ENCODE peak calls at places on chromosome 17, in nine cellular contexts. M is stimulated activated CD8-positive, alpha-beta memory T cell treated with anti-CD3 and anti-CD28 coated beads, Interleukin-4, amount 100 ng/mL, for 1 hour; P is WTC11; Y is stimulated activated CD4-positive, alpha-beta T cell treated with anti-CD3 and anti-CD28 coated beads, Interleukin-4, amount 100 ng/mL, for 24 hours; B is NCI-H526 treated with DMSO at 0.1 percent for 48 hours; D is CD4-positive, alpha-beta T cell; I is activated T-helper 9 cell treated with anti-CD3 and anti-CD28 coated beads, Interleukin-2, amount 50 U/mL, for 16 hours; N is SHP77; T is mammary epithelial cell. F is an unnamed sample.

GRCh38 chr17:39861235-39861634 is 2.9 kb downstream of the IKZF3 start:
- DNase-seq in M (no peak), N (no peak), Y (no peak), D (no peak), I (no peak), T (no peak), P (no peak), B (no peak), F (no peak)

GRCh38 chr17:2779545-2779944 is 16.7 kb upstream of the RAP1GAP2 start:
- DNase-seq in P (no peak), Y (no peak), M (no peak), N (no peak), D (no peak), T (no peak), B (no peak), I (no peak), F (no peak)

GRCh38 chr17:68290955-68291835 is at the start of the genes ARSG and SLC16A6:
- DNase-seq in P (peak), N (no peak), D (peak), M (peak), I (peak), B (peak), T (no peak), Y (peak), F (no peak)

GRCh38 chr17:75498726-75499213 is 16.6 kb downstream of the CASKIN2 start:
- DNase-seq in B (no peak), P (peak), M (no peak), Y (no peak), D (no peak), N (no peak), I (no peak), T (no peak), F (no peak)

GRCh38 chr17:58585554-58585953 is 71.1 kb upstream of the MTMR4 start:
- DNase-seq in D (no peak), I (no peak), B (no peak), N (no peak), P (no peak), M (no peak), T (no peak), Y (no peak), F (no peak)

GRCh38 chr17:76558210-76559095 is 18.6 kb downstream of the PRCD start:
- DNase-seq in T (no peak), B (no peak), I (no peak), N (no peak), Y (peak), M (no peak), D (no peak), P (no peak), F (no peak)

GRCh38 chr17:31293586-31293985 is 3.5 kb downstream of the OMG start:
- DNase-seq in M (no peak), T (no peak), I (no peak), N (no peak), D (no peak), P (no peak), B (no peak), Y (no peak), F (no peak)

GRCh38 chr17:8221663-8222379 is 11.4 kb upstream of the AURKB start:
- DNase-seq in D (peak), B (peak), T (peak), Y (peak), M (peak), P (peak), I (peak), N (peak), F (peak)

GRCh38 chr17:81890447-81891302 is 711 bp downstream of the ALYREF start:
- DNase-seq in T (no peak), B (no peak), P (no peak), M (no peak), N (no peak), Y (no peak), I (no peak), D (no peak), F (no peak)

GRCh38 chr17:70808596-70808995 is 639.3 kb downstream of the KCNJ2 start:
- DNase-seq in N (no peak), P (no peak), Y (no peak), M (no peak), T (peak), D (no peak), I (no peak), B (no peak), F (no peak)

GRCh38 chr17:78998311-78999055 is 11.1 kb downstream of the CANT1 start:
- DNase-seq in D (no peak), M (no peak), B (no peak), P (no peak), N (no peak), T (no peak), Y (no peak), I (no peak), F (peak)

GRCh38 chr17:66200685-66201092 is 8.8 kb upstream of the CEP112 start:
- DNase-seq in I (no peak), D (no peak), N (peak), B (peak), Y (peak), T (peak), M (no peak), P (peak), F (no peak)

GRCh38 chr17:77596491-77597420 is 361.7 kb upstream of the TNRC6C start:
- DNase-seq in N (no peak), B (no peak), T (no peak), D (no peak), P (no peak), M (no peak), I (no peak), Y (no peak), F (no peak)

GRCh38 chr17:50604470-50604869 is 30.2 kb upstream of the ABCC3 start:
- DNase-seq in P (peak), N (peak), Y (no peak), I (no peak), M (no peak), D (no peak), T (no peak), B (no peak), F (no peak)

GRCh38 chr17:21286066-21286770 is 1.7 kb downstream of the MAP2K3 start:
- DNase-seq in D (no peak), Y (no peak), T (peak), P (no peak), M (no peak), N (peak), I (no peak), B (no peak), F (peak)

GRCh38 chr17:34567665-34568064 is 11.7 kb upstream of the TMEM132E start:
- DNase-seq in P (no peak), Y (no peak), D (no peak), I (no peak), N (no peak), T (no peak), B (no peak), M (no peak), F (no peak)

GRCh38 chr17:83201206-83202001 is 122.0 kb downstream of the METRNL start:
- DNase-seq in P (no peak), Y (no peak), T (no peak), B (no peak), N (no peak), I (no peak), M (no peak), D (no peak), F (no peak)

GRCh38 chr17:52790359-52790955 is 631.9 kb upstream of the CA10 start:
- DNase-seq in M (no peak), D (no peak), T (no peak), N (no peak), Y (no peak), P (no peak), I (no peak), B (no peak), F (no peak)

GRCh38 chr17:59093702-59094231 is 12.9 kb downstream of the TRIM37 start:
- DNase-seq in B (no peak), M (no peak), D (no peak), Y (no peak), T (peak), N (no peak), I (no peak), P (no peak), F (no peak)

GRCh38 chr17:79543566-79543965 is 67.3 kb downstream of the RBFOX3 start:
- DNase-seq in B (no peak), N (no peak), D (no peak), Y (no peak), P (no peak), I (no peak), T (no peak), M (no peak), F (no peak)

GRCh38 chr17:49638818-49639217 is 39.1 kb downstream of the SPOP start:
- DNase-seq in P (no peak), Y (no peak), N (no peak), D (no peak), B (no peak), I (no peak), M (no peak), T (no peak), F (no peak)

GRCh38 chr17:11637796-11638195 is 39.5 kb downstream of the DNAH9 start:
- DNase-seq in P (no peak), B (no peak), Y (no peak), I (no peak), N (no peak), M (no peak), D (no peak), T (no peak), F (no peak)

GRCh38 chr17:75277664-75278071 is 6.6 kb upstream of the MIF4GD start:
- DNase-seq in N (no peak), Y (no peak), M (no peak), B (no peak), P (no peak), I (no peak), T (no peak), D (no peak), F (no peak)

GRCh38 chr17:199806-200603 is 18.6 kb upstream of the DOC2B start:
- DNase-seq in M (no peak), T (peak), B (no peak), P (peak), I (no peak), D (no peak), Y (no peak), N (peak), F (no peak)

GRCh38 chr17:44906010-44906646 is 6.9 kb upstream of the EFTUD2 start:
- DNase-seq in B (no peak), D (no peak), T (peak), N (no peak), I (no peak), P (no peak), M (no peak), Y (no peak), F (no peak)

GRCh38 chr17:27872776-27873175 is 20.4 kb downstream of the LYRM9 start:
- DNase-seq in P (no peak), D (no peak), T (no peak), N (no peak), Y (no peak), I (no peak), M (no peak), B (no peak), F (no peak)

GRCh38 chr17:231191-231965 is 49.9 kb upstream of the DOC2B start:
- DNase-seq in B (no peak), P (peak), D (no peak), Y (no peak), N (no peak), M (no peak), T (no peak), I (no peak), F (no peak)

GRCh38 chr17:47323382-47324223 is at the start of gene EFCAB13:
- DNase-seq in Y (peak), B (peak), M (peak), T (peak), D (peak), P (peak), I (peak), N (no peak), F (peak)

GRCh38 chr17:51548125-51548524 is 287.8 kb downstream of the UTP18 start:
- DNase-seq in B (no peak), N (no peak), M (no peak), T (no peak), I (no peak), Y (no peak), P (no peak), D (no peak), F (no peak)

GRCh38 chr17:59725691-59726090 is 18.2 kb downstream of the VMP1 start:
- DNase-seq in P (no peak), T (no peak), B (no peak), D (no peak), N (no peak), M (no peak), Y (no peak), I (no peak), F (no peak)

GRCh38 chr17:1055751-1056645 is 59.1 kb downstream of the TIMM22 start:
- DNase-seq in T (peak), N (peak), B (no peak), P (peak), D (peak), M (no peak), Y (peak), I (no peak), F (no peak)

GRCh38 chr17:1484586-1485310 is 7.7 kb downstream of the MYO1C start:
- DNase-seq in I (peak), N (peak), M (no peak), B (peak), T (peak), D (no peak), Y (peak), P (peak), F (no peak)

GRCh38 chr17:4541328-4542002 is 13.7 kb downstream of the MYBBP1A start:
- DNase-seq in M (no peak), I (no peak), T (no peak), D (no peak), P (peak), Y (no peak), N (no peak), B (no peak), F (no peak)

F was measured in thoracic aorta.